ENCODE peak calls at places on chromosomes 6 and 20, in nine cellular contexts. E is RPMI7951; U is ureter; Y is stimulated activated naive CD4-positive, alpha-beta T cell treated with Interleukin-2 at 50 U/mL for 16 hours; T is NAMALWA; Z is HT-29; W is T-helper 1 cell; G is activated T-helper 2 cell treated with anti-CD3 and anti-CD28 coated beads, Interferon-gamma antibody, Interleukin-2, Interleukin-4, amounts not matched to agents 10 μg/mL and 5 μg/mL and 100 μg/mL, durations not matched to agents 14 hours and 24 hours and 36 hours; H is hippocampal formation. Q is an unnamed sample.

GRCh38 chr6:24357336-24358218 is at the start of gene DCDC2:
- DNase-seq in E (no peak), U (peak), Y (peak), T (no peak), Z (no peak), W (peak), G (peak), H (no peak), Q (peak)

GRCh38 chr6:10837997-10838793 is at the start of gene MAK:
- DNase-seq in E (peak), U (peak), Y (peak), T (peak), Z (peak), W (peak), G (peak), H (peak), Q (peak)

GRCh38 chr6:17957488-17957887 is 29.9 kb downstream of the KIF13A start:
- DNase-seq in E (peak), U (no peak), Y (no peak), T (peak), Z (no peak), W (no peak), G (no peak), H (no peak), Q (no peak)

GRCh38 chr6:76439811-76440210 is 367.3 kb upstream of the IMPG1 start:
- DNase-seq in E (no peak), U (no peak), Y (no peak), T (no peak), Z (no peak), W (no peak), G (no peak), H (no peak), Q (no peak)

GRCh38 chr6:142376115-142376514 is 74.3 kb downstream of the ADGRG6 start:
- DNase-seq in E (no peak), U (no peak), Y (no peak), T (no peak), Z (peak), W (no peak), G (no peak), H (no peak), Q (no peak)

GRCh38 chr6:36928547-36928918 is 26.0 kb upstream of the PI16 start:
- DNase-seq in E (no peak), U (no peak), Y (no peak), T (no peak), Z (no peak), W (no peak), G (no peak), H (no peak), Q (no peak)

GRCh38 chr20:52110456-52110855 is 81.1 kb downstream of the ZFP64 start:
- DNase-seq in E (no peak), U (no peak), Y (no peak), T (no peak), Z (no peak), W (no peak), G (no peak), H (no peak), Q (no peak)

GRCh38 chr20:63149531-63150207 is 66.3 kb downstream of the YTHDF1 start:
- DNase-seq in E (peak), U (no peak), Y (no peak), T (no peak), Z (no peak), W (no peak), G (no peak), H (no peak), Q (no peak)

GRCh38 chr20:50519036-50519780 is 9.0 kb downstream of the PTPN1 start:
- DNase-seq in E (no peak), U (no peak), Y (peak), T (no peak), Z (no peak), W (no peak), G (peak), H (no peak), Q (no peak)

GRCh38 chr20:37803476-37804307 is 99.2 kb upstream of the VSTM2L start:
- DNase-seq in E (no peak), U (no peak), Y (no peak), T (peak), Z (no peak), W (no peak), G (no peak), H (no peak), Q (no peak)